ENCODE peak calls at places on chromosomes 7 and 10, in four cellular contexts. Q, Y, F and S are unnamed samples.

GRCh38 chr7:27115161-27116018 is 12.9 kb upstream of the HOXA2 start:
- DNase-seq in Q (peak; percentile 96), Y (no peak), F (no peak), S (peak; percentile 46)

GRCh38 chr10:46329690-46330016 is 42.9 kb downstream of the ANTXRL start:
- DNase-seq in Q (no peak), Y (no peak), F (no peak), S (no peak)

GRCh38 chr10:29862926-29863614 is 196.3 kb downstream of the JCAD start:
- DNase-seq in Q (peak; percentile 75), Y (no peak), F (no peak), S (no peak)

GRCh38 chr10:86316274-86316835 is 50.2 kb downstream of the GRID1 start:
- DNase-seq in Q (no peak), Y (no peak), F (no peak), S (no peak)

GRCh38 chr7:131633342-131633843 is 77.0 kb upstream of the PODXL start:
- DNase-seq in Q (no peak), Y (no peak), F (no peak), S (no peak)

GRCh38 chr7:13742719-13743640 is 246.5 kb downstream of the ETV1 start:
- DNase-seq in Q (peak; percentile 39), Y (no peak), F (no peak), S (peak; percentile 14)

GRCh38 chr7:92135490-92135889 is 1.2 kb upstream of the CYP51A1 start:
- DNase-seq in Q (no peak), Y (peak; percentile 22), F (peak; percentile 9), S (no peak)

GRCh38 chr10:80497187-80498038 is 40.3 kb upstream of the SH2D4B start:
- DNase-seq in Q (no peak), Y (peak; percentile 96), F (no peak), S (no peak)

GRCh38 chr10:104819731-104820130 is 178.6 kb downstream of the SORCS3 start:
- DNase-seq in Q (no peak), Y (no peak), F (no peak), S (no peak)

GRCh38 chr7:2171855-2172254 is 60.9 kb downstream of the MAD1L1 start:
- DNase-seq in Q (no peak), Y (no peak), F (no peak), S (no peak)

GRCh38 chr7:140521426-140521825 is 42.1 kb upstream of the MKRN1 start:
- DNase-seq in Q (no peak), Y (no peak), F (no peak), S (no peak)

GRCh38 chr7:98238076-98238475 is 14.0 kb downstream of the TECPR1 start:
- DNase-seq in Q (no peak), Y (no peak), F (no peak), S (no peak)

GRCh38 chr10:68196707-68197106 is 35.2 kb downstream of the ATOH7 start:
- DNase-seq in Q (no peak), Y (no peak), F (no peak), S (no peak)

GRCh38 chr7:25235471-25235870 is 7.2 kb upstream of the NPVF start:
- DNase-seq in Q (no peak), Y (no peak), F (no peak), S (no peak)

GRCh38 chr10:122269097-122269687 is 1.9 kb upstream of the BTBD16 start:
- DNase-seq in Q (no peak), Y (no peak), F (no peak), S (no peak)
- TF ChIP-seq ATF3 in Q (no peak), Y (no peak), F (no peak), S (no peak)

GRCh38 chr7:115475774-115476407 is 554.0 kb downstream of the MDFIC start:
- DNase-seq in Q (no peak), Y (no peak), F (no peak), S (peak; percentile 45)
- TF ChIP-seq ATF3 in Q (no peak), Y (no peak), F (no peak), S (no peak)

GRCh38 chr7:31695856-31696255 is 8.8 kb downstream of the PPP1R17 start:
- DNase-seq in Q (no peak), Y (no peak), F (no peak), S (no peak)
- TF ChIP-seq ATF3 in Q (no peak), Y (no peak), F (no peak), S (no peak)

DNA sequence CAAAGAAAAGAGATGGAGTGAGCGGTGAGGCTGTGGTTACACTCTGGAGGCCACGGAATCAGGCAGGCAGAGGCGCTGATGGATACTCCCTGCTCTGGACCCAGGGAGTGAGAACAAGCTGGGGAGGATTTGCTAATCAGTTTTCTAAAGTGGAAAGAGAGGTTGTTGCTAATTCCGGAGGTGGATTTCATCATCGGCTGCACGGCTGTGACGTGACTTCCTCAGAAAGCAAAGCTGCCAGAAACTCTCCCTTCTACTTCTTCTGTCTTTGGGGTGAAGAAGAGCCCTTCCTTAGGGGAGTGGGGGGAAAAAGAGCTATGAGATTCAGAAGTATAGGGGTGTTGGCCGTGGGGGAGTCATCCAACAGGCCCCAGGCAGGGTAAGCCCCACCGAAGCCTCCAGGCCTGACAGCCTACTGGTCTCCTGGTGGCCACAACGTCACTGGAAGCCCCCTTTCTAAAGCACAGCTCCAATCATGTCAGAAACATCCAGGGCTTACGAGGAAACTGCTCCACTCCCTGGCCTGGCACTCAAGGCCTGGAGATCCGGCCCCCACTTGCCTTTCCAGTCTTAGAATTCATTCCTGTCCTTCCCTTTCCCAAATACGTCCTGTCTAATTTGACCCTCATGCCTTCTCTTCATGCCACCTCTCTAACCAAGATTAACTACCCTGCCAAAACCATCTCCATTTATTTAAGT is 114.5 kb downstream of the HIP1 start:
- DNase-seq in Q (no peak), Y (peak; percentile 61), F (no peak), S (no peak)
- TF ChIP-seq ATF3 in Q (no peak), Y (peak; percentile 99), F (no peak), S (no peak)